ENCODE peak calls at places on chromosomes 2 and 18, in four cellular contexts. One of them, this sample, is unnamed.

GRCh38 chr2:33130544-33130943 is 183.8 kb downstream of the LTBP1 start:
- DNase-seq in right lobe of liver: no peak
- DNase-seq in spleen: no peak
- DNase-seq in body of pancreas: no peak
- DNase-seq in this sample: no peak

GRCh38 chr2:20164734-20165242 is 60.1 kb downstream of the SDC1 start:
- DNase-seq in right lobe of liver: no peak
- DNase-seq in spleen: no peak
- DNase-seq in body of pancreas: no peak
- DNase-seq in this sample: no peak

GRCh38 chr2:145095641-145096435 is 575.9 kb upstream of the ZEB2 start:
- DNase-seq in right lobe of liver: no peak
- DNase-seq in spleen: no peak
- DNase-seq in body of pancreas: no peak
- DNase-seq in this sample: no peak

GRCh38 chr2:130799295-130799694 is 37.4 kb upstream of the ARHGEF4 start:
- DNase-seq in right lobe of liver: no peak
- DNase-seq in spleen: no peak
- DNase-seq in body of pancreas: no peak
- DNase-seq in this sample: no peak

GRCh38 chr18:48663931-48664847 is 125.4 kb downstream of the CTIF start:
- DNase-seq in right lobe of liver: peak; percentile 80
- DNase-seq in spleen: peak; percentile 90
- DNase-seq in body of pancreas: peak; percentile 68
- DNase-seq in this sample: peak; percentile 71

GRCh38 chr18:56468379-56468778 is 170.0 kb downstream of the TXNL1 start:
- DNase-seq in right lobe of liver: no peak
- DNase-seq in spleen: no peak
- DNase-seq in body of pancreas: no peak
- DNase-seq in this sample: no peak

GRCh38 chr2:180677200-180677599 is 303.2 kb upstream of the UBE2E3 start:
- DNase-seq in right lobe of liver: no peak
- DNase-seq in spleen: no peak
- DNase-seq in body of pancreas: no peak
- DNase-seq in this sample: no peak

GRCh38 chr2:127056086-127056485 is 50.9 kb downstream of the BIN1 start:
- DNase-seq in right lobe of liver: no peak
- DNase-seq in spleen: no peak
- DNase-seq in body of pancreas: no peak
- DNase-seq in this sample: no peak

GRCh38 chr18:26309283-26309682 is 83.0 kb downstream of the TAF4B start:
- DNase-seq in right lobe of liver: no peak
- DNase-seq in spleen: no peak
- DNase-seq in body of pancreas: no peak
- DNase-seq in this sample: no peak

GRCh38 chr2:234691968-234692955 is 195.4 kb upstream of the ARL4C start:
- DNase-seq in right lobe of liver: no peak
- DNase-seq in spleen: no peak
- DNase-seq in body of pancreas: no peak
- DNase-seq in this sample: no peak

GRCh38 chr2:33302348-33302747 is 174.1 kb upstream of the RASGRP3 start:
- DNase-seq in right lobe of liver: no peak
- DNase-seq in spleen: no peak
- DNase-seq in body of pancreas: no peak
- DNase-seq in this sample: no peak

GRCh38 chr2:233115121-233115520 is 55.0 kb downstream of the INPP5D start:
- DNase-seq in right lobe of liver: no peak
- DNase-seq in spleen: no peak
- DNase-seq in body of pancreas: no peak
- DNase-seq in this sample: no peak

GRCh38 chr18:57131782-57132181 is 15.1 kb upstream of the BOD1L2 start:
- DNase-seq in right lobe of liver: peak; percentile 80
- DNase-seq in spleen: no peak
- DNase-seq in body of pancreas: peak; percentile 14
- DNase-seq in this sample: no peak

GRCh38 chr18:73124165-73124564 is 256.4 kb upstream of the NETO1 start:
- DNase-seq in right lobe of liver: no peak
- DNase-seq in spleen: no peak
- DNase-seq in body of pancreas: no peak
- DNase-seq in this sample: no peak

GRCh38 chr18:31658670-31659573 is 25.5 kb downstream of the B4GALT6 start:
- DNase-seq in right lobe of liver: no peak
- DNase-seq in spleen: no peak
- DNase-seq in body of pancreas: no peak
- DNase-seq in this sample: no peak

GRCh38 chr2:68911246-68911645 is 40.0 kb upstream of the BMP10 start:
- DNase-seq in right lobe of liver: no peak
- DNase-seq in spleen: no peak
- DNase-seq in body of pancreas: no peak
- DNase-seq in this sample: no peak

GRCh38 chr2:52881606-52882005 is 886.0 kb upstream of the CHAC2 start:
- DNase-seq in right lobe of liver: no peak
- DNase-seq in spleen: no peak
- DNase-seq in body of pancreas: no peak
- DNase-seq in this sample: no peak

DNA sequence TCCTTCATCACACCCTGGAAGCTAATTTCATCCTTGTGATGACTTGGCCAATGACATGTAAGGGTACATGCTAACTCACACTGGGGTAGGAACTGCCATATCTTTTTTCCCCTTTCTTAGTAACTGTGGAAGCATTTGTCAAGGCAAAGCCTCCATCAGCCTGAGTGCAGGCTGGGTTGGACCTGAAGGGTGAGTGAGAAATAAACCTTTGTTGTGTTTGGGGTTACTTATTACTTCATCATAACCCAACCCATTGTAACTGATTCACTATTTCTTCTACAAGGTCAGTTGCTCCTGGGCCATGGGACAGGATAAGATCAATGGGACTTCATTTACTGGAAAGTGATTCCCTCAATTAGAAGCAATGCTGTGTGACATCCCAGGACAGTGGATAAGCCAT is 108.4 kb downstream of the COL6A3 start:
- DNase-seq in right lobe of liver: no peak
- DNase-seq in spleen: no peak
- DNase-seq in body of pancreas: no peak
- DNase-seq in this sample: no peak
- TF ChIP-seq POLR2A in right lobe of liver: no peak
- TF ChIP-seq POLR2A in spleen: no peak
- TF ChIP-seq POLR2A in body of pancreas: no peak
- TF ChIP-seq POLR2A in this sample: no peak

GRCh38 chr2:121886059-121886458 is 130.6 kb downstream of the TSN start:
- DNase-seq in right lobe of liver: no peak
- DNase-seq in spleen: no peak
- DNase-seq in body of pancreas: no peak
- DNase-seq in this sample: no peak

GRCh38 chr2:121884515-121884915 is 129.1 kb downstream of the TSN start:
- DNase-seq in right lobe of liver: no peak
- DNase-seq in spleen: no peak
- DNase-seq in body of pancreas: no peak
- DNase-seq in this sample: no peak

GRCh38 chr2:121880283-121880682 is 124.8 kb downstream of the TSN start:
- DNase-seq in right lobe of liver: no peak
- DNase-seq in spleen: no peak
- DNase-seq in body of pancreas: no peak
- DNase-seq in this sample: no peak

GRCh38 chr2:121881038-121881437 is 125.6 kb downstream of the TSN start:
- DNase-seq in right lobe of liver: no peak
- DNase-seq in spleen: no peak
- DNase-seq in body of pancreas: no peak
- DNase-seq in this sample: no peak

GRCh38 chr2:121881950-121882349 is 126.5 kb downstream of the TSN start:
- DNase-seq in right lobe of liver: no peak
- DNase-seq in spleen: no peak
- DNase-seq in body of pancreas: no peak
- DNase-seq in this sample: no peak
- TF ChIP-seq POLR2A in right lobe of liver: no peak
- TF ChIP-seq POLR2A in spleen: no peak
- TF ChIP-seq POLR2A in body of pancreas: no peak
- TF ChIP-seq POLR2A in this sample: no peak

DNA sequence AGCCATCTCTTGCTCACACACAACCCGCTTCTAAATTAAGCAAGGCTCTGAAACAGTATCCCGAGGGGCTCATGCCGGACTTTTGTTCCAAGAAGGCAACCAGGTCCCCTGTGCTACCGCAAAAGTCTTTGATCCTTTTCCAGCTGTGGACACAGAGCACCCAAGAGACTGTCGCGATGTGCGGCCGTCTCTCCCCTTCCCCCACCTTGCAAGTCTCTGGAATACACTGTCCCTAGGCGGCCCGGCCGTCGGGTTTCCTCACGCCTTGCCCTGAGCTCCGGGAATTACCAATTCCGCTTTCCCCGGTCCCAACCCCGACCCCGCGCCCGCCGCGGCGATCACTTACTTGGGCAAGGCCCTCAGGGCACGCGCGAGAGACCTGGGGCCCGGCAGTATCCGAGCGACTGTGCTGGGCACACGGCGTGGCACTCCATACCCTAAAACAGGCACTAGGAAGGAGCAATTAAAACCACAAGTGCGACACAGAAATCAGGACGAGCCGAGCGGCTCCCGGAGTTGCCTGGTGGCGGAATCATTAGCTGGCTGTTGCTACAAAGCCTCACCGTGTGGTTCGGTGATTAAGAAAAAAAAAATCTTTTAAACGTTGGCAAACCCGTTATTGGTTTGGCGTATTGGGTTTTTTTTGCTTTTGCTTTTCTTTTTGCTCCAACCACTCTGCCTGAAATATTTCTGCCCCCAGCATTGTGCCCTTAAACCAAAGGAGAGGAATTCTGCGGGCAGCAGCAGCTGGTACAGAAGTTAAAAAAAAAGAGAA is 2.2 kb upstream of the DLX1 start:
- DNase-seq in right lobe of liver: no peak
- DNase-seq in spleen: peak; percentile 78
- DNase-seq in body of pancreas: no peak
- DNase-seq in this sample: no peak
- TF ChIP-seq POLR2A in right lobe of liver: no peak
- TF ChIP-seq POLR2A in spleen: no peak
- TF ChIP-seq POLR2A in body of pancreas: no peak
- TF ChIP-seq POLR2A in this sample: no peak

GRCh38 chr2:199458806-199459285 is 1.1 kb upstream of the SATB2 start:
- DNase-seq in right lobe of liver: peak; percentile 62
- DNase-seq in spleen: peak; percentile 86
- DNase-seq in body of pancreas: no peak
- DNase-seq in this sample: no peak
- TF ChIP-seq POLR2A in right lobe of liver: no peak
- TF ChIP-seq POLR2A in spleen: no peak
- TF ChIP-seq POLR2A in body of pancreas: no peak
- TF ChIP-seq POLR2A in this sample: no peak

This sample was measured in uterus.